ENCODE peak calls at places on chromosomes 16 and 17, in five cellular contexts. One of them, this sample, is unnamed.

GRCh38 chr16:17404903-17405691 is 65.7 kb downstream of the XYLT1 start:
- DNase-seq in CD8-positive, alpha-beta memory T cell: no peak
- DNase-seq in testis: peak
- DNase-seq in dorsolateral prefrontal cortex: peak
- DNase-seq in cardiac fibroblast: peak
- DNase-seq in this sample: no peak

GRCh38 chr16:55622930-55623561 is 32.7 kb upstream of the SLC6A2 start:
- DNase-seq in CD8-positive, alpha-beta memory T cell: no peak
- DNase-seq in testis: peak
- DNase-seq in dorsolateral prefrontal cortex: no peak
- DNase-seq in cardiac fibroblast: no peak
- DNase-seq in this sample: no peak

GRCh38 chr17:4182043-4182442 is 39.0 kb downstream of the CYB5D2 start:
- DNase-seq in CD8-positive, alpha-beta memory T cell: no peak
- DNase-seq in testis: no peak
- DNase-seq in dorsolateral prefrontal cortex: no peak
- DNase-seq in cardiac fibroblast: no peak
- DNase-seq in this sample: no peak

GRCh38 chr17:8466466-8466865 is 30.8 kb downstream of the NDEL1 start:
- DNase-seq in CD8-positive, alpha-beta memory T cell: no peak
- DNase-seq in testis: no peak
- DNase-seq in dorsolateral prefrontal cortex: no peak
- DNase-seq in cardiac fibroblast: peak
- DNase-seq in this sample: no peak

GRCh38 chr16:1310832-1311200 is 1.4 kb downstream of the UBE2I start:
- DNase-seq in CD8-positive, alpha-beta memory T cell: no peak
- DNase-seq in testis: no peak
- DNase-seq in dorsolateral prefrontal cortex: no peak
- DNase-seq in cardiac fibroblast: peak
- DNase-seq in this sample: peak

GRCh38 chr16:1184156-1184868 is 31.4 kb downstream of the CACNA1H start:
- DNase-seq in CD8-positive, alpha-beta memory T cell: no peak
- DNase-seq in testis: no peak
- DNase-seq in dorsolateral prefrontal cortex: no peak
- DNase-seq in cardiac fibroblast: no peak
- DNase-seq in this sample: no peak

GRCh38 chr16:55443855-55444254 is 35.1 kb upstream of the MMP2 start:
- DNase-seq in CD8-positive, alpha-beta memory T cell: no peak
- DNase-seq in testis: no peak
- DNase-seq in dorsolateral prefrontal cortex: no peak
- DNase-seq in cardiac fibroblast: no peak
- DNase-seq in this sample: no peak

GRCh38 chr17:7034955-7035590 is 742 bp upstream of the SLC16A13 start:
- DNase-seq in CD8-positive, alpha-beta memory T cell: no peak
- DNase-seq in testis: no peak
- DNase-seq in dorsolateral prefrontal cortex: no peak
- DNase-seq in cardiac fibroblast: no peak
- DNase-seq in this sample: peak

GRCh38 chr16:49799172-49799571 is 56.7 kb downstream of the ZNF423 start:
- DNase-seq in CD8-positive, alpha-beta memory T cell: no peak
- DNase-seq in testis: no peak
- DNase-seq in dorsolateral prefrontal cortex: no peak
- DNase-seq in cardiac fibroblast: no peak
- DNase-seq in this sample: no peak

GRCh38 chr16:64478258-64478906 is 643.5 kb downstream of the CDH11 start:
- DNase-seq in CD8-positive, alpha-beta memory T cell: no peak
- DNase-seq in testis: no peak
- DNase-seq in dorsolateral prefrontal cortex: no peak
- DNase-seq in cardiac fibroblast: peak
- DNase-seq in this sample: no peak

GRCh38 chr16:88938119-88938932 is 38.7 kb downstream of the CBFA2T3 start:
- DNase-seq in CD8-positive, alpha-beta memory T cell: no peak
- DNase-seq in testis: no peak
- DNase-seq in dorsolateral prefrontal cortex: no peak
- DNase-seq in cardiac fibroblast: no peak
- DNase-seq in this sample: no peak

GRCh38 chr17:39082482-39082881 is 69.0 kb downstream of the PLXDC1 start:
- DNase-seq in CD8-positive, alpha-beta memory T cell: no peak
- DNase-seq in testis: no peak
- DNase-seq in dorsolateral prefrontal cortex: no peak
- DNase-seq in cardiac fibroblast: peak
- DNase-seq in this sample: no peak

GRCh38 chr16:78307824-78308528 is 208.5 kb downstream of the WWOX start:
- DNase-seq in CD8-positive, alpha-beta memory T cell: no peak
- DNase-seq in testis: no peak
- DNase-seq in dorsolateral prefrontal cortex: no peak
- DNase-seq in cardiac fibroblast: no peak
- DNase-seq in this sample: no peak

GRCh38 chr17:82267575-82268379 is 5.7 kb downstream of the CSNK1D start:
- DNase-seq in CD8-positive, alpha-beta memory T cell: peak
- DNase-seq in testis: peak
- DNase-seq in dorsolateral prefrontal cortex: peak
- DNase-seq in cardiac fibroblast: peak
- DNase-seq in this sample: no peak

GRCh38 chr16:70706948-70707465 is 21.2 kb upstream of the MTSS2 start:
- DNase-seq in CD8-positive, alpha-beta memory T cell: no peak
- DNase-seq in testis: no peak
- DNase-seq in dorsolateral prefrontal cortex: no peak
- DNase-seq in cardiac fibroblast: peak
- DNase-seq in this sample: no peak

GRCh38 chr17:43471801-43472200 is 12.0 kb upstream of the DHX8 start:
- DNase-seq in CD8-positive, alpha-beta memory T cell: no peak
- DNase-seq in testis: no peak
- DNase-seq in dorsolateral prefrontal cortex: no peak
- DNase-seq in cardiac fibroblast: no peak
- DNase-seq in this sample: no peak

GRCh38 chr17:31008374-31009035 is 37.7 kb downstream of the RNF135 start:
- DNase-seq in CD8-positive, alpha-beta memory T cell: peak
- DNase-seq in testis: peak
- DNase-seq in dorsolateral prefrontal cortex: peak
- DNase-seq in cardiac fibroblast: peak
- DNase-seq in this sample: no peak

GRCh38 chr17:83179378-83179777 is 100.0 kb downstream of the METRNL start:
- DNase-seq in CD8-positive, alpha-beta memory T cell: no peak
- DNase-seq in testis: no peak
- DNase-seq in dorsolateral prefrontal cortex: peak
- DNase-seq in cardiac fibroblast: no peak
- DNase-seq in this sample: no peak

GRCh38 chr16:49757744-49758069 is 98.2 kb downstream of the ZNF423 start:
- DNase-seq in CD8-positive, alpha-beta memory T cell: no peak
- DNase-seq in testis: no peak
- DNase-seq in dorsolateral prefrontal cortex: no peak
- DNase-seq in cardiac fibroblast: no peak
- DNase-seq in this sample: no peak

GRCh38 chr16:85176541-85177447 is 64.5 kb upstream of the CIBAR2 start:
- DNase-seq in CD8-positive, alpha-beta memory T cell: no peak
- DNase-seq in testis: no peak
- DNase-seq in dorsolateral prefrontal cortex: no peak
- DNase-seq in cardiac fibroblast: no peak
- DNase-seq in this sample: peak

GRCh38 chr16:54846761-54847160 is 83.9 kb upstream of the IRX5 start:
- DNase-seq in CD8-positive, alpha-beta memory T cell: no peak
- DNase-seq in testis: no peak
- DNase-seq in dorsolateral prefrontal cortex: no peak
- DNase-seq in cardiac fibroblast: no peak
- DNase-seq in this sample: no peak

GRCh38 chr17:60165223-60165622 is 15.4 kb downstream of the CA4 start:
- DNase-seq in CD8-positive, alpha-beta memory T cell: no peak
- DNase-seq in testis: no peak
- DNase-seq in dorsolateral prefrontal cortex: no peak
- DNase-seq in cardiac fibroblast: no peak
- DNase-seq in this sample: no peak

GRCh38 chr17:77347544-77347943 is 206.8 kb downstream of the SEC14L1 start:
- DNase-seq in CD8-positive, alpha-beta memory T cell: no peak
- DNase-seq in testis: no peak
- DNase-seq in dorsolateral prefrontal cortex: no peak
- DNase-seq in cardiac fibroblast: no peak
- DNase-seq in this sample: no peak

GRCh38 chr17:19867094-19867653 is 562 bp downstream of the ULK2 start:
- DNase-seq in CD8-positive, alpha-beta memory T cell: peak
- DNase-seq in testis: peak
- DNase-seq in dorsolateral prefrontal cortex: peak
- DNase-seq in cardiac fibroblast: peak
- DNase-seq in this sample: no peak

GRCh38 chr16:12255473-12255872 is 278.9 kb downstream of the SNX29 start:
- DNase-seq in CD8-positive, alpha-beta memory T cell: no peak
- DNase-seq in testis: no peak
- DNase-seq in dorsolateral prefrontal cortex: no peak
- DNase-seq in cardiac fibroblast: no peak
- DNase-seq in this sample: no peak

GRCh38 chr16:50632927-50633800 is 47.9 kb downstream of the SNX20 start:
- DNase-seq in CD8-positive, alpha-beta memory T cell: no peak
- DNase-seq in testis: no peak
- DNase-seq in dorsolateral prefrontal cortex: no peak
- DNase-seq in cardiac fibroblast: no peak
- DNase-seq in this sample: no peak

GRCh38 chr16:86531193-86531550 is 20.8 kb downstream of the FOXF1 start:
- DNase-seq in CD8-positive, alpha-beta memory T cell: no peak
- DNase-seq in testis: peak
- DNase-seq in dorsolateral prefrontal cortex: peak
- DNase-seq in cardiac fibroblast: peak
- DNase-seq in this sample: no peak

GRCh38 chr17:6752068-6752909 is 3.6 kb upstream of the XAF1 start:
- DNase-seq in CD8-positive, alpha-beta memory T cell: no peak
- DNase-seq in testis: peak
- DNase-seq in dorsolateral prefrontal cortex: no peak
- DNase-seq in cardiac fibroblast: peak
- DNase-seq in this sample: no peak

GRCh38 chr17:63701477-63702222 is 1.7 kb upstream of the LIMD2 start:
- DNase-seq in CD8-positive, alpha-beta memory T cell: peak
- DNase-seq in testis: peak
- DNase-seq in dorsolateral prefrontal cortex: no peak
- DNase-seq in cardiac fibroblast: no peak
- DNase-seq in this sample: peak
- H3K4me3 ChIP-seq in CD8-positive, alpha-beta memory T cell: peak
- H3K4me3 ChIP-seq in testis: no peak
- H3K4me3 ChIP-seq in dorsolateral prefrontal cortex: peak
- H3K4me3 ChIP-seq in cardiac fibroblast: no peak
- H3K4me3 ChIP-seq in this sample: peak

DNA sequence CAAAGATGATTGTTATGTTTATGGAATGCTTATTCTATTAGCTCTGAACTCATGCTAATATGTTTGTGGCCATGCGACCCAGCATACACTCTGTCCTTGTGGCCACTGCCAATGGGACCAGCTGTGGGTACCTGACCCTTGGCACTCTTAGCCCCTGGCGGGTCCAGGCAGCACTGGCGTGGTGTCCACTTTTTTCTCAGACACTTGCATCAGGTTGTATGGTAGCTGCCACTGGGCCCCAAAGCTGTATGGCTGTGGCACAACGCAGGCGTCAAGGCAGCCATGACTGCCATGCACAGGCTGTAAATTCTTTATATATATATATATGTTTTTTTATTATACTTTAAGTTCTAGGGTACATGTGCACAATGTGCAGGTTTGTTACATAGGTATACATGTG is 12.2 kb upstream of the WNT9B start:
- DNase-seq in CD8-positive, alpha-beta memory T cell: no peak
- DNase-seq in testis: no peak
- DNase-seq in dorsolateral prefrontal cortex: no peak
- DNase-seq in cardiac fibroblast: no peak
- DNase-seq in this sample: no peak
- H3K4me3 ChIP-seq in CD8-positive, alpha-beta memory T cell: no peak
- H3K4me3 ChIP-seq in testis: no peak
- H3K4me3 ChIP-seq in dorsolateral prefrontal cortex: no peak
- H3K4me3 ChIP-seq in cardiac fibroblast: no peak
- H3K4me3 ChIP-seq in this sample: no peak

DNA sequence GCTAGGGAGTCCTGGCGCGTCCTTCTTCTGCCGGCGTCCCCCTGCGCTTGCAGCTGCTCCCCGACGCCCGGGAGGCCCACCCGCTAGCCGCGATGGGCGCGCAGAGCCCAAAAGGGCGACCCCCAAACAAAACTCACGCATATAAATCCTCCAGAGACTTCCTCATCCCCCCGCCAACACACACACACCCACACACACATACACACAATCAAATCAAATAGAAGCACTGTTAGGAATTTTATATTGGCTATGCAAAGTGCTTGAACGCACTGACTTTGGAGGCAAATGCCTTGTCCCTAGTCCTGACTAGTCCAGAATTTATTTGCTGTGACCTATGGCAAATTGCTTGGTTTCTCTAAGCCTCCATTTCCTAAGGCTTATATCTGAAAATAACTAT is 23.8 kb upstream of the CRYM start:
- DNase-seq in CD8-positive, alpha-beta memory T cell: no peak
- DNase-seq in testis: no peak
- DNase-seq in dorsolateral prefrontal cortex: no peak
- DNase-seq in cardiac fibroblast: no peak
- DNase-seq in this sample: no peak
- H3K4me3 ChIP-seq in CD8-positive, alpha-beta memory T cell: peak
- H3K4me3 ChIP-seq in testis: peak
- H3K4me3 ChIP-seq in dorsolateral prefrontal cortex: peak
- H3K4me3 ChIP-seq in cardiac fibroblast: peak
- H3K4me3 ChIP-seq in this sample: peak

GRCh38 chr17:81037026-81037782 is 2.3 kb downstream of the BAIAP2 start:
- DNase-seq in CD8-positive, alpha-beta memory T cell: no peak
- DNase-seq in testis: peak
- DNase-seq in dorsolateral prefrontal cortex: no peak
- DNase-seq in cardiac fibroblast: peak
- DNase-seq in this sample: no peak
- H3K4me3 ChIP-seq in CD8-positive, alpha-beta memory T cell: no peak
- H3K4me3 ChIP-seq in testis: no peak
- H3K4me3 ChIP-seq in dorsolateral prefrontal cortex: peak
- H3K4me3 ChIP-seq in cardiac fibroblast: no peak
- H3K4me3 ChIP-seq in this sample: no peak

DNA sequence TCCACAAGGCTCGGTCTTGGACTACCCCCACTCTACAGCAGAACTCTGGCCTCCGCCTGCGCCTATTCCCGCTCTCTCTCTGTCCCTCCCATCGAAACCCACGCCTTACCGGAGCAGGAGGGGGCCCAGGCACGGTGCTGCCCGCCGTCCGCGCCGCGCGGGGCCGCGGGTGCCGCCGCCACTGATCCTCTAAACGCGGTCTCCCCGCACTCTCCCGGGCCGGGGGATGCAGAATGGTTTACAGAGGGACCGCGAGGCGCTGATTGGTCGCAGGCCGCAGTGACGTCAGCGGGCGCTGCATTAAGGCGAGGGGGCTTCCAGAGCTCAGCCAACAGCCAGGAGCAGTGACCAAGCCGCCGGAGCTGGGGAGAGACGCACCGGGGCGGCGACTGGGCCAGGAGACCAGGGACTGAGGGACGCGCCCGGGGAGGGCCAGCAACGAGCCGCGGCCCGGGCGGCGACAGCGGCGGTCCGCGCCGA is 780 bp upstream of the LHX1 start:
- DNase-seq in CD8-positive, alpha-beta memory T cell: no peak
- DNase-seq in testis: no peak
- DNase-seq in dorsolateral prefrontal cortex: no peak
- DNase-seq in cardiac fibroblast: no peak
- DNase-seq in this sample: no peak
- H3K4me3 ChIP-seq in CD8-positive, alpha-beta memory T cell: no peak
- H3K4me3 ChIP-seq in testis: no peak
- H3K4me3 ChIP-seq in dorsolateral prefrontal cortex: peak
- H3K4me3 ChIP-seq in cardiac fibroblast: no peak
- H3K4me3 ChIP-seq in this sample: peak

DNA sequence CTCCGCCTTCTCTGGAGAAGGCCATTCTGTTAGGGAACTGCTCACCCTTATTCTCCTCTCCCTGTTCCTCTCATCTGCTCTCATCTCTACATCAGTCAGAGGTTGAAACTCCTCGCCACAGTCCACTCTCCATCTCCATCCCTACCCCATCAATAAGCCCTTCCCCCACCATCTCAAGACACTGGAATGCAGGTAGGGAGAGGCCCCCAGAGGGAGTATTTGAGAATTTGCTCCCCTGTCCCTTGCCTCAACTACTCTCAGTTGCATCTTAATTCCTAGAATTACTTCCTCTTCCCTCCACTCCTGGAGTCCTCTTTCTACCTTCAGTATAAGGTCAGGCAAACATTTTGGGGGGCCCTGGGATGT is 2.0 kb upstream of the AATF start:
- DNase-seq in CD8-positive, alpha-beta memory T cell: no peak
- DNase-seq in testis: no peak
- DNase-seq in dorsolateral prefrontal cortex: no peak
- DNase-seq in cardiac fibroblast: no peak
- DNase-seq in this sample: no peak
- H3K4me3 ChIP-seq in CD8-positive, alpha-beta memory T cell: no peak
- H3K4me3 ChIP-seq in testis: no peak
- H3K4me3 ChIP-seq in dorsolateral prefrontal cortex: no peak
- H3K4me3 ChIP-seq in cardiac fibroblast: no peak
- H3K4me3 ChIP-seq in this sample: no peak

This sample was measured in Jurkat, Clone E6-1.